ENCODE peak calls at places on chromosomes 11 and 22, in seven cellular contexts. T is iPS-NIHi11; U is ACHN; Y is neuronal stem cell; A is activated CD4-positive, alpha-beta T cell treated with anti-CD3 and anti-CD28 coated beads, Interleukin-2, amount 50 U/mL, for 48 hours; V is brain microvascular endothelial cell; P is stimulated activated CD4-positive, alpha-beta T cell treated with anti-CD3 and anti-CD28 coated beads, Interleukin-4, amount 100 ng/mL, for 1 hour. K is an unnamed sample.

GRCh38 chr11:43503417-43503816 is 144.7 kb downstream of the TTC17 start:
- DNase-seq in T (no peak), Y (no peak), V (peak), A (no peak), U (no peak), P (no peak), K (no peak)

GRCh38 chr11:13781153-13781552 is 112.7 kb downstream of the FAR1 start:
- DNase-seq in A (no peak), U (no peak), Y (no peak), P (no peak), T (no peak), V (no peak), K (no peak)

GRCh38 chr22:24592846-24593809 is at the start of gene LRRC75B:
- DNase-seq in V (peak), U (peak), T (peak), P (peak), A (peak), Y (peak), K (peak)

GRCh38 chr11:15969701-15970329 is 386.5 kb downstream of the SOX6 start:
- DNase-seq in A (no peak), V (peak), Y (no peak), P (no peak), U (no peak), T (no peak), K (no peak)

GRCh38 chr11:16169541-16169940 is 186.8 kb downstream of the SOX6 start:
- DNase-seq in U (no peak), Y (no peak), T (no peak), P (no peak), V (no peak), A (no peak), K (no peak)

GRCh38 chr22:29306830-29307657 is 594 bp downstream of the GAS2L1 start:
- DNase-seq in T (peak), U (peak), P (peak), A (peak), V (peak), Y (peak), K (peak)

GRCh38 chr11:47378011-47378835 is at the start of gene SPI1:
- DNase-seq in V (no peak), P (no peak), Y (no peak), T (no peak), U (no peak), A (no peak), K (no peak)

GRCh38 chr11:70067591-70068341 is 10.4 kb upstream of the ANO1 start:
- DNase-seq in T (peak), Y (peak), P (no peak), U (no peak), V (no peak), A (no peak), K (no peak)

GRCh38 chr11:119584193-119585037 is 144.6 kb downstream of the NECTIN1 start:
- DNase-seq in T (peak), U (peak), Y (peak), A (peak), P (no peak), V (peak), K (peak)

K was measured in Caki2.